ENCODE peak calls at places on chromosomes 11 and 22, in seven cellular contexts. D is osteoblast, Q is neural progenitor cell, X is heart right ventricle, L is psoas muscle, F is BJ, G is SJSA1. Y is an unnamed sample.

GRCh38 chr11:68146704-68147474 is 25.7 kb upstream of the CHKA start:
- DNase-seq in D (no peak), Q (no peak), X (peak; percentile 52), L (no peak), F (no peak), G (no peak), Y (peak; percentile 47)

GRCh38 chr11:69475141-69475865 is 6.2 kb upstream of the LINC01488 start:
- DNase-seq in D (peak; percentile 66), Q (no peak), X (no peak), L (no peak), F (no peak), G (no peak), Y (no peak)

GRCh38 chr22:50422046-50422445 is 52.8 kb downstream of the SBF1 start:
- DNase-seq in D (no peak), Q (no peak), X (no peak), L (no peak), F (no peak), G (no peak), Y (no peak)

GRCh38 chr11:33633251-33634003 is 67.2 kb downstream of the C11orf91 start:
- DNase-seq in D (peak; percentile 85), Q (no peak), X (no peak), L (no peak), F (no peak), G (peak; percentile 51), Y (peak; percentile 61)

GRCh38 chr11:94638902-94639373 is 71.8 kb downstream of the PIWIL4 start:
- DNase-seq in D (no peak), Q (no peak), X (no peak), L (no peak), F (peak; percentile 25), G (no peak), Y (no peak)

GRCh38 chr11:2100361-2101170 is 38.6 kb downstream of the IGF2 start:
- DNase-seq in D (peak; percentile 67), Q (no peak), X (peak; percentile 74), L (peak; percentile 7), F (no peak), G (peak; percentile 80), Y (peak; percentile 60)

GRCh38 chr22:49971232-49972162 is 10.9 kb downstream of the PIM3 start:
- DNase-seq in D (peak; percentile 95), Q (peak; percentile 64), X (peak; percentile 87), L (peak; percentile 92), F (no peak), G (no peak), Y (peak; percentile 85)

GRCh38 chr11:114348200-114349191 is 51.8 kb downstream of the C11orf71 start:
- DNase-seq in D (no peak), Q (peak; percentile 64), X (no peak), L (no peak), F (peak; percentile 19), G (peak; percentile 72), Y (peak; percentile 18)

GRCh38 chr11:59283311-59283710 is 70.6 kb upstream of the MPEG1 start:
- DNase-seq in D (no peak), Q (no peak), X (no peak), L (no peak), F (no peak), G (no peak), Y (no peak)

GRCh38 chr11:113240389-113240788 is 74.0 kb upstream of the TTC12 start:
- DNase-seq in D (no peak), Q (no peak), X (no peak), L (no peak), F (no peak), G (no peak), Y (no peak)

GRCh38 chr11:86193297-86194095 is 51.1 kb upstream of the EED start:
- DNase-seq in D (peak; percentile 94), Q (peak; percentile 82), X (peak; percentile 56), L (peak; percentile 50), F (no peak), G (peak; percentile 75), Y (peak; percentile 86)

GRCh38 chr11:123107945-123108344 is 46.0 kb upstream of the HSPA8 start:
- DNase-seq in D (no peak), Q (no peak), X (no peak), L (no peak), F (no peak), G (no peak), Y (peak; percentile 29)

GRCh38 chr11:24253237-24253760 is 243.6 kb upstream of the LUZP2 start:
- DNase-seq in D (no peak), Q (no peak), X (no peak), L (no peak), F (no peak), G (no peak), Y (no peak)

GRCh38 chr11:13963169-13963948 is 836 bp downstream of the SPON1 start:
- DNase-seq in D (peak; percentile 80), Q (peak; percentile 66), X (peak; percentile 31), L (peak; percentile 25), F (no peak), G (peak; percentile 63), Y (peak; percentile 76)

GRCh38 chr11:113833151-113833550 is 42.2 kb downstream of the USP28 start:
- DNase-seq in D (no peak), Q (no peak), X (no peak), L (no peak), F (no peak), G (no peak), Y (no peak)

GRCh38 chr11:132334769-132335280 is 964.4 kb downstream of the NTM start:
- DNase-seq in D (no peak), Q (no peak), X (no peak), L (no peak), F (no peak), G (no peak), Y (no peak)

GRCh38 chr22:20531404-20532181 is 24.2 kb downstream of the MED15 start:
- DNase-seq in D (peak; percentile 94), Q (peak; percentile 70), X (peak; percentile 52), L (peak; percentile 66), F (no peak), G (peak; percentile 91), Y (peak; percentile 83)

GRCh38 chr11:93817426-93818348 is 32.7 kb downstream of the VSTM5 start:
- DNase-seq in D (no peak), Q (no peak), X (no peak), L (no peak), F (no peak), G (no peak), Y (no peak)

GRCh38 chr11:101478587-101479375 is 105.0 kb downstream of the TRPC6 start:
- DNase-seq in D (no peak), Q (peak; percentile 16), X (no peak), L (no peak), F (no peak), G (no peak), Y (no peak)

GRCh38 chr11:115504279-115505158 is at the start of gene CADM1:
- DNase-seq in D (peak; percentile 93), Q (peak; percentile 99), X (peak; percentile 94), L (peak; percentile 92), F (peak; percentile 61), G (peak; percentile 76), Y (peak; percentile 97)

GRCh38 chr11:57150454-57150917 is 31.3 kb upstream of the LRRC55 start:
- DNase-seq in D (no peak), Q (no peak), X (no peak), L (no peak), F (no peak), G (no peak), Y (no peak)

DNA sequence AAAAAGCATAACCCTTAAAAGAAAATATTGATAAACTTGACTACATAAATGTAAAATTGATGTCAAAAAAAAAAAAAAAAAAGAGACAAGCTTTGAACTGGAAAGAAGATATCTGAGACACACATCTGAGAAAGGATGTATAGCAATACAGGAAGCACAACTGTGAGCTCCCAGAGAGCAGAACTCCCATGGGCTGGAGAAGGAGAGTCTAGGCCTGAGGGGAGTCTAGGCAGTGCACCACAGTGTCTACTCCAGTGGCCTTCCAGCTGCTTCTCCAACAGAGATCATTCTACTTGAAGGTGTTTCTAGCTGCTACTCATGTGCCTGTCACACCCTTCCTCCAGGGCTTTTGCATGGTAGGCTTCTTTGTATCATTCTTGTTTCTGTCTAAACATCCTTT is 54.2 kb upstream of the SYT9 start:
- DNase-seq in D (no peak), Q (no peak), X (no peak), L (no peak), F (no peak), G (no peak), Y (no peak)
- H3K4me3 ChIP-seq in D (no peak overlapping the region), Q (no peak overlapping the region), X (no peak overlapping the region), L (no peak overlapping the region), F (no peak overlapping the region), G (no peak overlapping the region), Y (no peak overlapping the region)

GRCh38 chr11:107688322-107688918 is 23.4 kb downstream of the SLN start:
- DNase-seq in D (no peak), Q (no peak), X (no peak), L (no peak), F (no peak), G (no peak), Y (no peak)
- H3K36me3 ChIP-seq in D (no peaks in the 10 kb centered on the region), Q (no peaks in the 10 kb centered on the region), X (no peaks in the 10 kb centered on the region), L (no peaks in the 10 kb centered on the region), F (no peaks in the 10 kb centered on the region), G (no peaks in the 10 kb centered on the region), Y (no peaks in the 10 kb centered on the region)

GRCh38 chr11:78560066-78560597 is 14.5 kb downstream of the NARS2 start:
- DNase-seq in D (no peak), Q (no peak), X (no peak), L (no peak), F (no peak), G (no peak), Y (no peak)

GRCh38 chr11:78562398-78562797 is 12.3 kb downstream of the NARS2 start:
- DNase-seq in D (peak; percentile 65), Q (peak; percentile 11), X (no peak), L (no peak), F (peak; percentile 68), G (no peak), Y (no peak)

GRCh38 chr11:78564037-78564888 is 10.4 kb downstream of the NARS2 start:
- DNase-seq in D (peak; percentile 80), Q (peak; percentile 72), X (no peak), L (no peak), F (peak; percentile 55), G (no peak), Y (no peak)

GRCh38 chr11:78557236-78557635 is 17.4 kb downstream of the NARS2 start:
- DNase-seq in D (no peak), Q (peak; percentile 28), X (no peak), L (no peak), F (no peak), G (no peak), Y (no peak)

GRCh38 chr11:78560826-78561484 is 13.7 kb downstream of the NARS2 start:
- DNase-seq in D (peak; percentile 30), Q (no peak), X (no peak), L (no peak), F (no peak), G (no peak), Y (no peak)
- H3K4me3 ChIP-seq in D (peak overlapping the region; percentile 46), Q (no peak overlapping the region), X (no peak overlapping the region), L (no peak overlapping the region), F (no peak overlapping the region), G (no peak overlapping the region), Y (no peak overlapping the region)

GRCh38 chr11:75839851-75840250 is 24.8 kb downstream of the UVRAG start:
- DNase-seq in D (no peak), Q (no peak), X (no peak), L (no peak), F (no peak), G (no peak), Y (no peak)

GRCh38 chr11:75836422-75836821 is 21.4 kb downstream of the UVRAG start:
- DNase-seq in D (no peak), Q (no peak), X (no peak), L (no peak), F (no peak), G (no peak), Y (no peak)

GRCh38 chr11:75840560-75840959 is 25.6 kb downstream of the UVRAG start:
- DNase-seq in D (no peak), Q (no peak), X (no peak), L (no peak), F (no peak), G (no peak), Y (no peak)

GRCh38 chr11:75845324-75845723 is 30.3 kb downstream of the UVRAG start:
- DNase-seq in D (no peak), Q (no peak), X (no peak), L (no peak), F (no peak), G (no peak), Y (no peak)

GRCh38 chr11:75841739-75842138 is 26.7 kb downstream of the UVRAG start:
- DNase-seq in D (no peak), Q (no peak), X (no peak), L (no peak), F (no peak), G (no peak), Y (no peak)
- H3K36me3 ChIP-seq in D (no peaks in the 10 kb centered on the region), Q (no peaks in the 10 kb centered on the region), X (no peaks in the 10 kb centered on the region), L (no peaks in the 10 kb centered on the region), F (no peaks in the 10 kb centered on the region), G (no peaks in the 10 kb centered on the region), Y (no peaks in the 10 kb centered on the region)

Y was measured in H7.